ENCODE peak calls at places on chromosomes 4 and X, in seven cellular contexts. One of them, this sample, is unnamed.

GRCh38 chr4:141275834-141276233 is 55.1 kb downstream of the ZNF330 start:
- DNase-seq in PC-9: no peak
- DNase-seq in astrocyte: peak; percentile 99
- DNase-seq in adrenal gland: no peak
- DNase-seq in Panc1: no peak
- DNase-seq in mucosa of descending colon: no peak
- DNase-seq in choroid plexus epithelial cell: peak; percentile 44
- DNase-seq in this sample: no peak

GRCh38 chr4:86730310-86730709 is 118.9 kb downstream of the SLC10A6 start:
- DNase-seq in astrocyte: no peak
- DNase-seq in choroid plexus epithelial cell: peak; percentile 10
- DNase-seq in Panc1: no peak
- DNase-seq in adrenal gland: no peak
- DNase-seq in mucosa of descending colon: no peak
- DNase-seq in PC-9: no peak
- DNase-seq in this sample: no peak

GRCh38 chrX:75151828-75152592 is 4.1 kb downstream of the ABCB7 start:
- DNase-seq in choroid plexus epithelial cell: peak; percentile 14
- DNase-seq in adrenal gland: no peak
- DNase-seq in Panc1: no peak
- DNase-seq in astrocyte: no peak
- DNase-seq in mucosa of descending colon: no peak
- DNase-seq in PC-9: no peak
- DNase-seq in this sample: no peak

GRCh38 chr4:52853351-52853750 is 8.8 kb upstream of the RASL11B start:
- DNase-seq in PC-9: no peak
- DNase-seq in astrocyte: peak; percentile 79
- DNase-seq in mucosa of descending colon: no peak
- DNase-seq in choroid plexus epithelial cell: peak; percentile 73
- DNase-seq in Panc1: no peak
- DNase-seq in adrenal gland: no peak
- DNase-seq in this sample: no peak

GRCh38 chr4:2340272-2341061 is 78.0 kb downstream of the ZFYVE28 start:
- DNase-seq in Panc1: no peak
- DNase-seq in mucosa of descending colon: peak; percentile 38
- DNase-seq in astrocyte: no peak
- DNase-seq in adrenal gland: no peak
- DNase-seq in PC-9: no peak
- DNase-seq in choroid plexus epithelial cell: no peak
- DNase-seq in this sample: no peak

GRCh38 chr4:155972098-155972497 is 18.4 kb upstream of the CTSO start:
- DNase-seq in choroid plexus epithelial cell: peak; percentile 79
- DNase-seq in Panc1: no peak
- DNase-seq in mucosa of descending colon: no peak
- DNase-seq in adrenal gland: no peak
- DNase-seq in PC-9: no peak
- DNase-seq in astrocyte: no peak
- DNase-seq in this sample: no peak

GRCh38 chrX:96004386-96004785 is 680.3 kb upstream of the DIAPH2 start:
- DNase-seq in choroid plexus epithelial cell: peak; percentile 69
- DNase-seq in PC-9: no peak
- DNase-seq in adrenal gland: no peak
- DNase-seq in mucosa of descending colon: no peak
- DNase-seq in Panc1: no peak
- DNase-seq in astrocyte: peak; percentile 44
- DNase-seq in this sample: no peak

GRCh38 chrX:47638816-47639215 is 9.1 kb upstream of the CFP start:
- DNase-seq in astrocyte: no peak
- DNase-seq in mucosa of descending colon: no peak
- DNase-seq in adrenal gland: no peak
- DNase-seq in choroid plexus epithelial cell: no peak
- DNase-seq in PC-9: no peak
- DNase-seq in Panc1: no peak
- DNase-seq in this sample: no peak

GRCh38 chr4:175419120-175419774 is 392.8 kb downstream of the GPM6A start:
- DNase-seq in Panc1: peak; percentile 93
- DNase-seq in astrocyte: peak; percentile 98
- DNase-seq in adrenal gland: no peak
- DNase-seq in PC-9: peak; percentile 9
- DNase-seq in mucosa of descending colon: no peak
- DNase-seq in choroid plexus epithelial cell: peak; percentile 98
- DNase-seq in this sample: no peak

GRCh38 chr4:180292339-180292738 is 1950.9 kb upstream of the TENM3 start:
- DNase-seq in adrenal gland: no peak
- DNase-seq in mucosa of descending colon: no peak
- DNase-seq in Panc1: no peak
- DNase-seq in choroid plexus epithelial cell: no peak
- DNase-seq in astrocyte: no peak
- DNase-seq in PC-9: no peak
- DNase-seq in this sample: no peak

GRCh38 chrX:27380163-27380845 is 82.8 kb downstream of the PPP4R3C start:
- DNase-seq in astrocyte: no peak
- DNase-seq in mucosa of descending colon: no peak
- DNase-seq in choroid plexus epithelial cell: no peak
- DNase-seq in Panc1: no peak
- DNase-seq in PC-9: no peak
- DNase-seq in adrenal gland: no peak
- DNase-seq in this sample: no peak

GRCh38 chrX:136055651-136056221 is 70.5 kb downstream of the SLC9A6 start:
- DNase-seq in adrenal gland: no peak
- DNase-seq in astrocyte: peak; percentile 69
- DNase-seq in mucosa of descending colon: no peak
- DNase-seq in choroid plexus epithelial cell: peak; percentile 85
- DNase-seq in Panc1: no peak
- DNase-seq in PC-9: no peak
- DNase-seq in this sample: no peak

GRCh38 chr4:39825741-39826231 is 127.8 kb downstream of the UBE2K start:
- DNase-seq in astrocyte: peak; percentile 66
- DNase-seq in adrenal gland: peak; percentile 58
- DNase-seq in choroid plexus epithelial cell: peak; percentile 62
- DNase-seq in PC-9: no peak
- DNase-seq in Panc1: no peak
- DNase-seq in mucosa of descending colon: no peak
- DNase-seq in this sample: no peak

GRCh38 chr4:22315643-22316042 is 200.2 kb downstream of the ADGRA3 start:
- DNase-seq in choroid plexus epithelial cell: no peak
- DNase-seq in astrocyte: peak; percentile 8
- DNase-seq in PC-9: no peak
- DNase-seq in adrenal gland: no peak
- DNase-seq in Panc1: no peak
- DNase-seq in mucosa of descending colon: no peak
- DNase-seq in this sample: no peak

GRCh38 chr4:110629780-110630500 is 7.1 kb upstream of the PITX2 start:
- DNase-seq in mucosa of descending colon: no peak
- DNase-seq in PC-9: no peak
- DNase-seq in choroid plexus epithelial cell: no peak
- DNase-seq in astrocyte: no peak
- DNase-seq in Panc1: no peak
- DNase-seq in adrenal gland: no peak
- DNase-seq in this sample: no peak

GRCh38 chr4:145481164-145481941 is at the start of gene SMAD1:
- DNase-seq in astrocyte: peak; percentile 74
- DNase-seq in choroid plexus epithelial cell: peak; percentile 87
- DNase-seq in mucosa of descending colon: peak; percentile 87
- DNase-seq in PC-9: peak; percentile 74
- DNase-seq in adrenal gland: peak; percentile 93
- DNase-seq in Panc1: no peak
- DNase-seq in this sample: peak; percentile 63

GRCh38 chr4:49032440-49033161 is 46.5 kb downstream of the CWH43 start:
- DNase-seq in PC-9: peak; percentile 38
- DNase-seq in Panc1: no peak
- DNase-seq in mucosa of descending colon: no peak
- DNase-seq in choroid plexus epithelial cell: peak; percentile 32
- DNase-seq in adrenal gland: peak; percentile 53
- DNase-seq in astrocyte: no peak
- DNase-seq in this sample: peak; percentile 10

GRCh38 chr4:153785830-153786721 is 2.8 kb downstream of the SFRP2 start:
- DNase-seq in Panc1: peak; percentile 10
- DNase-seq in adrenal gland: no peak
- DNase-seq in choroid plexus epithelial cell: peak; percentile 68
- DNase-seq in PC-9: no peak
- DNase-seq in astrocyte: peak; percentile 30
- DNase-seq in mucosa of descending colon: no peak
- DNase-seq in this sample: peak; percentile 23

GRCh38 chr4:85116008-85116407 is 149.5 kb upstream of the WDFY3 start:
- DNase-seq in PC-9: no peak
- DNase-seq in astrocyte: no peak
- DNase-seq in mucosa of descending colon: no peak
- DNase-seq in adrenal gland: no peak
- DNase-seq in Panc1: no peak
- DNase-seq in choroid plexus epithelial cell: no peak
- DNase-seq in this sample: no peak

GRCh38 chrX:37926700-37927099 is 79.3 kb upstream of the DYNLT3 start:
- DNase-seq in Panc1: no peak
- DNase-seq in PC-9: no peak
- DNase-seq in astrocyte: peak; percentile 25
- DNase-seq in mucosa of descending colon: no peak
- DNase-seq in adrenal gland: no peak
- DNase-seq in choroid plexus epithelial cell: peak; percentile 65
- DNase-seq in this sample: peak; percentile 23

GRCh38 chr4:102610007-102610406 is 108.8 kb downstream of the NFKB1 start:
- DNase-seq in PC-9: no peak
- DNase-seq in adrenal gland: no peak
- DNase-seq in choroid plexus epithelial cell: peak; percentile 56
- DNase-seq in mucosa of descending colon: no peak
- DNase-seq in astrocyte: no peak
- DNase-seq in Panc1: no peak
- DNase-seq in this sample: no peak

GRCh38 chr4:186723207-186724047 is at the start of gene FAT1:
- DNase-seq in PC-9: peak; percentile 59
- DNase-seq in astrocyte: peak; percentile 73
- DNase-seq in mucosa of descending colon: peak; percentile 69
- DNase-seq in Panc1: no peak
- DNase-seq in choroid plexus epithelial cell: peak; percentile 88
- DNase-seq in adrenal gland: no peak
- DNase-seq in this sample: no peak

GRCh38 chr4:88697113-88697512 is 516 bp downstream of the NAP1L5 start:
- DNase-seq in astrocyte: peak; percentile 33
- DNase-seq in adrenal gland: peak; percentile 73
- DNase-seq in PC-9: no peak
- DNase-seq in Panc1: no peak
- DNase-seq in mucosa of descending colon: no peak
- DNase-seq in choroid plexus epithelial cell: no peak
- DNase-seq in this sample: no peak

GRCh38 chr4:13700196-13701140 is 72.9 kb upstream of the BOD1L1 start:
- DNase-seq in mucosa of descending colon: no peak
- DNase-seq in PC-9: no peak
- DNase-seq in choroid plexus epithelial cell: peak; percentile 65
- DNase-seq in adrenal gland: no peak
- DNase-seq in astrocyte: peak; percentile 87
- DNase-seq in Panc1: peak; percentile 18
- DNase-seq in this sample: no peak

GRCh38 chr4:147207941-147208340 is 262.3 kb upstream of the TTC29 start:
- DNase-seq in PC-9: no peak
- DNase-seq in astrocyte: peak; percentile 10
- DNase-seq in adrenal gland: no peak
- DNase-seq in Panc1: no peak
- DNase-seq in mucosa of descending colon: no peak
- DNase-seq in choroid plexus epithelial cell: no peak
- DNase-seq in this sample: no peak

GRCh38 chr4:76199664-76200211 is 13.9 kb downstream of the SCARB2 start:
- DNase-seq in PC-9: no peak
- DNase-seq in adrenal gland: peak; percentile 65
- DNase-seq in mucosa of descending colon: peak; percentile 70
- DNase-seq in Panc1: no peak
- DNase-seq in astrocyte: peak; percentile 36
- DNase-seq in choroid plexus epithelial cell: no peak
- DNase-seq in this sample: no peak

DNA sequence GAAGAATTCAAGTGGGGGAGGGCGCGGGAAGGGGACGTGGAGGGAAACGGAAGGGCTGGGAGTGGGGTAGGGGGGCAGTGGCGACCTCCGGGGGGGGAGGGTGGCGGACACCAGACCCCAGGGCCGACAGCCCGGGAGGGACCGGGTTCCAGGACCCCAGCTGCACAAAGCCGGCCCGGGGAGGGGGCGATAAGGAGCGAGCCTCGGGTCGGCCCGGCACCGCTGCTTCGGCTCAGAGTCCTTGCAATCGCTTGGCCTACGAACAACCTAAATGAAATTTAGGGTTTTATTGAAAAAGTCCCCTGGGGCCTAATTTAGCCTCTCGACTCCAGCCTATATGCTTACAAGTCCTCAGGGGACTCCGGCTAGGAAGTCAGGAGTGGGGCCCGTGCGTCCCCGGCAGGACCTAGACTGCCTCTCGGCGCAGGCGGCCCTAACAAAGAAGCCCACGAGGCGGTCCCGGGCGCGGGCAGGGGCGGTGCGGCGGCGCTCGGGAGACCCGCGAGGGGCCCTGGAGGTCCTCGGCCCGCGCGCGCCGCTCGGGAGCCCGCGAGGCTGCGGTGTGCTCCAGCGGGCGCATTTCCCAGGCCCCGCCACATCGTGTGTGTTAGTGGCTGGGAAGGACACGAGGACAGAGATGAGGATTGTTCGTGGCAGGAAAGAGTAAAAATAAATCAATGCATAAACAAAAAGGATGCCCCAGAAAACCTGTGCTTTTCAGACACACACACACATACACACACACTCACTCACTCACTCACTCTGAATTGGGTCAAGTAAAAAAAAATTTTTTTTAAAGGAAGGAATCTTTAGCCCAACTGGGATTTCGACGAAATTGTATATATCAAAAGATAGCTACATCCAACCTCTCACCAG is 70.0 kb downstream of the MGST2 start:
- DNase-seq in mucosa of descending colon: no peak
- DNase-seq in Panc1: no peak
- DNase-seq in choroid plexus epithelial cell: peak; percentile 31
- DNase-seq in PC-9: no peak
- DNase-seq in astrocyte: peak; percentile 8
- DNase-seq in adrenal gland: peak; percentile 71
- DNase-seq in this sample: no peak
- H3K4me3 ChIP-seq in mucosa of descending colon: no peak overlapping the region
- H3K4me3 ChIP-seq in Panc1: peak overlapping the region; percentile 48
- H3K4me3 ChIP-seq in choroid plexus epithelial cell: peak overlapping the region; percentile 61
- H3K4me3 ChIP-seq in PC-9: no peak overlapping the region
- H3K4me3 ChIP-seq in astrocyte: peak overlapping the region; percentile 61
- H3K4me3 ChIP-seq in adrenal gland: peak overlapping the region; percentile 13
- H3K4me3 ChIP-seq in this sample: no peak overlapping the region

GRCh38 chr4:37244583-37245390 is at the start of gene NWD2:
- DNase-seq in mucosa of descending colon: peak; percentile 49
- DNase-seq in Panc1: no peak
- DNase-seq in PC-9: no peak
- DNase-seq in astrocyte: no peak
- DNase-seq in choroid plexus epithelial cell: peak; percentile 6
- DNase-seq in adrenal gland: no peak
- DNase-seq in this sample: no peak
- H3K4me3 ChIP-seq in mucosa of descending colon: no peak within 1 kb of the TSS
- H3K4me3 ChIP-seq in Panc1: no peak within 1 kb of the TSS
- H3K4me3 ChIP-seq in PC-9: no peak within 1 kb of the TSS
- H3K4me3 ChIP-seq in astrocyte: no peak within 1 kb of the TSS
- H3K4me3 ChIP-seq in choroid plexus epithelial cell: no peak within 1 kb of the TSS
- H3K4me3 ChIP-seq in adrenal gland: no peak within 1 kb of the TSS
- H3K4me3 ChIP-seq in this sample: no peak within 1 kb of the TSS

GRCh38 chrX:153649915-153650782 is 3.1 kb downstream of the DUSP9 start:
- DNase-seq in adrenal gland: no peak
- DNase-seq in astrocyte: no peak
- DNase-seq in mucosa of descending colon: no peak
- DNase-seq in choroid plexus epithelial cell: no peak
- DNase-seq in PC-9: no peak
- DNase-seq in Panc1: no peak
- DNase-seq in this sample: no peak
- H3K4me3 ChIP-seq in adrenal gland: no peak overlapping the region
- H3K4me3 ChIP-seq in astrocyte: no peak overlapping the region
- H3K4me3 ChIP-seq in mucosa of descending colon: no peak overlapping the region
- H3K4me3 ChIP-seq in choroid plexus epithelial cell: no peak overlapping the region
- H3K4me3 ChIP-seq in PC-9: no peak overlapping the region
- H3K4me3 ChIP-seq in Panc1: no peak overlapping the region
- H3K4me3 ChIP-seq in this sample: no peak overlapping the region

GRCh38 chrX:119695535-119696050 is 2.6 kb upstream of the SEPTIN6 start:
- DNase-seq in adrenal gland: no peak
- DNase-seq in astrocyte: no peak
- DNase-seq in choroid plexus epithelial cell: no peak
- DNase-seq in Panc1: no peak
- DNase-seq in mucosa of descending colon: no peak
- DNase-seq in PC-9: no peak
- DNase-seq in this sample: no peak
- H3K4me3 ChIP-seq in adrenal gland: no peak overlapping the region
- H3K4me3 ChIP-seq in astrocyte: no peak overlapping the region
- H3K4me3 ChIP-seq in choroid plexus epithelial cell: no peak overlapping the region
- H3K4me3 ChIP-seq in Panc1: no peak overlapping the region
- H3K4me3 ChIP-seq in mucosa of descending colon: no peak overlapping the region
- H3K4me3 ChIP-seq in PC-9: no peak overlapping the region
- H3K4me3 ChIP-seq in this sample: no peak overlapping the region

This sample was measured in LNCaP clone FGC.